ENCODE peak calls at places on chromosomes 6 and 20, in ten cellular contexts. One of them, this sample, is unnamed.

GRCh38 chr6:141451508-141452353 is 681.0 kb upstream of the GJE1 start:
- DNase-seq in lower leg skin: no peak
- DNase-seq in kidney: no peak
- DNase-seq in ovary: no peak
- DNase-seq in progenitor cell of endocrine pancreas: no peak
- DNase-seq in GM10248: no peak
- DNase-seq in left lung: no peak
- DNase-seq in AG04449: no peak
- DNase-seq in CD8-positive, alpha-beta T cell: no peak
- DNase-seq in foreskin fibroblast: peak; percentile 76
- DNase-seq in this sample: no peak

GRCh38 chr6:108592371-108593337 is 31.9 kb downstream of the FOXO3 start:
- DNase-seq in foreskin fibroblast: peak; percentile 77
- DNase-seq in CD8-positive, alpha-beta T cell: peak; percentile 53
- DNase-seq in kidney: no peak
- DNase-seq in AG04449: no peak
- DNase-seq in lower leg skin: peak; percentile 86
- DNase-seq in GM10248: no peak
- DNase-seq in progenitor cell of endocrine pancreas: no peak
- DNase-seq in left lung: no peak
- DNase-seq in ovary: no peak
- DNase-seq in this sample: no peak

GRCh38 chr6:158324136-158324535 is 11.9 kb downstream of the TULP4 start:
- DNase-seq in ovary: no peak
- DNase-seq in GM10248: no peak
- DNase-seq in foreskin fibroblast: peak; percentile 56
- DNase-seq in progenitor cell of endocrine pancreas: no peak
- DNase-seq in left lung: no peak
- DNase-seq in CD8-positive, alpha-beta T cell: no peak
- DNase-seq in lower leg skin: no peak
- DNase-seq in AG04449: no peak
- DNase-seq in kidney: no peak
- DNase-seq in this sample: no peak

GRCh38 chr6:106098383-106099234 is 12.5 kb downstream of the PRDM1 start:
- DNase-seq in foreskin fibroblast: peak; percentile 75
- DNase-seq in ovary: peak; percentile 29
- DNase-seq in left lung: no peak
- DNase-seq in lower leg skin: no peak
- DNase-seq in CD8-positive, alpha-beta T cell: peak; percentile 68
- DNase-seq in GM10248: no peak
- DNase-seq in progenitor cell of endocrine pancreas: no peak
- DNase-seq in kidney: peak; percentile 65
- DNase-seq in AG04449: no peak
- DNase-seq in this sample: no peak

GRCh38 chr20:43681468-43681942 is 14.6 kb downstream of the MYBL2 start:
- DNase-seq in left lung: peak; percentile 13
- DNase-seq in CD8-positive, alpha-beta T cell: no peak
- DNase-seq in ovary: no peak
- DNase-seq in foreskin fibroblast: no peak
- DNase-seq in AG04449: no peak
- DNase-seq in progenitor cell of endocrine pancreas: no peak
- DNase-seq in lower leg skin: no peak
- DNase-seq in kidney: no peak
- DNase-seq in GM10248: peak; percentile 31
- DNase-seq in this sample: no peak

GRCh38 chr6:158039178-158039557 is 57.5 kb downstream of the SYNJ2 start:
- DNase-seq in left lung: no peak
- DNase-seq in kidney: peak; percentile 43
- DNase-seq in progenitor cell of endocrine pancreas: no peak
- DNase-seq in AG04449: no peak
- DNase-seq in ovary: no peak
- DNase-seq in foreskin fibroblast: no peak
- DNase-seq in GM10248: no peak
- DNase-seq in CD8-positive, alpha-beta T cell: no peak
- DNase-seq in lower leg skin: peak; percentile 68
- DNase-seq in this sample: no peak

GRCh38 chr20:50580016-50580747 is 70.0 kb downstream of the PTPN1 start:
- DNase-seq in ovary: peak; percentile 60
- DNase-seq in kidney: peak; percentile 88
- DNase-seq in left lung: no peak
- DNase-seq in AG04449: no peak
- DNase-seq in CD8-positive, alpha-beta T cell: peak; percentile 53
- DNase-seq in GM10248: peak; percentile 66
- DNase-seq in foreskin fibroblast: no peak
- DNase-seq in lower leg skin: peak; percentile 92
- DNase-seq in progenitor cell of endocrine pancreas: peak; percentile 55
- DNase-seq in this sample: peak; percentile 57

GRCh38 chr6:43096451-43097097 is 20.5 kb downstream of the PTK7 start:
- DNase-seq in progenitor cell of endocrine pancreas: peak; percentile 22
- DNase-seq in AG04449: peak; percentile 88
- DNase-seq in GM10248: no peak
- DNase-seq in foreskin fibroblast: peak; percentile 83
- DNase-seq in left lung: peak; percentile 84
- DNase-seq in lower leg skin: no peak
- DNase-seq in ovary: peak; percentile 35
- DNase-seq in kidney: peak; percentile 88
- DNase-seq in CD8-positive, alpha-beta T cell: no peak
- DNase-seq in this sample: peak; percentile 12

GRCh38 chr6:53065266-53066058 is at the start of gene FBXO9:
- DNase-seq in kidney: peak; percentile 92
- DNase-seq in foreskin fibroblast: peak; percentile 40
- DNase-seq in left lung: peak; percentile 93
- DNase-seq in ovary: peak; percentile 76
- DNase-seq in AG04449: no peak
- DNase-seq in GM10248: peak; percentile 86
- DNase-seq in lower leg skin: peak; percentile 93
- DNase-seq in progenitor cell of endocrine pancreas: peak; percentile 60
- DNase-seq in CD8-positive, alpha-beta T cell: peak; percentile 77
- DNase-seq in this sample: peak; percentile 69

GRCh38 chr6:53066059-53066406 is 829 bp downstream of the FBXO9 start:
- DNase-seq in foreskin fibroblast: no peak
- DNase-seq in progenitor cell of endocrine pancreas: peak; percentile 12
- DNase-seq in AG04449: no peak
- DNase-seq in ovary: peak; percentile 51
- DNase-seq in lower leg skin: peak; percentile 90
- DNase-seq in CD8-positive, alpha-beta T cell: peak; percentile 38
- DNase-seq in left lung: peak; percentile 89
- DNase-seq in GM10248: peak; percentile 22
- DNase-seq in kidney: peak; percentile 86
- DNase-seq in this sample: no peak

GRCh38 chr6:53062369-53062639 is 2.9 kb upstream of the FBXO9 start:
- DNase-seq in AG04449: no peak
- DNase-seq in CD8-positive, alpha-beta T cell: no peak
- DNase-seq in foreskin fibroblast: no peak
- DNase-seq in progenitor cell of endocrine pancreas: no peak
- DNase-seq in kidney: no peak
- DNase-seq in GM10248: no peak
- DNase-seq in left lung: no peak
- DNase-seq in ovary: no peak
- DNase-seq in lower leg skin: no peak
- DNase-seq in this sample: no peak

GRCh38 chr6:53066874-53067273 is 1.7 kb downstream of the FBXO9 start:
- DNase-seq in CD8-positive, alpha-beta T cell: no peak
- DNase-seq in lower leg skin: no peak
- DNase-seq in progenitor cell of endocrine pancreas: no peak
- DNase-seq in foreskin fibroblast: no peak
- DNase-seq in GM10248: no peak
- DNase-seq in AG04449: no peak
- DNase-seq in kidney: no peak
- DNase-seq in ovary: no peak
- DNase-seq in left lung: no peak
- DNase-seq in this sample: no peak

GRCh38 chr6:53064726-53065265 is 408 bp upstream of the FBXO9 start:
- DNase-seq in foreskin fibroblast: peak; percentile 96
- DNase-seq in AG04449: peak; percentile 82
- DNase-seq in left lung: peak; percentile 98
- DNase-seq in kidney: peak; percentile 98
- DNase-seq in ovary: peak; percentile 95
- DNase-seq in lower leg skin: peak; percentile 99
- DNase-seq in CD8-positive, alpha-beta T cell: peak; percentile 97
- DNase-seq in GM10248: peak; percentile 92
- DNase-seq in progenitor cell of endocrine pancreas: peak; percentile 87
- DNase-seq in this sample: peak; percentile 83
- TF ChIP-seq CTCF in foreskin fibroblast: no peak
- TF ChIP-seq CTCF in AG04449: no peak
- TF ChIP-seq CTCF in left lung: no peak
- TF ChIP-seq CTCF in kidney: no peak
- TF ChIP-seq CTCF in ovary: no peak
- TF ChIP-seq CTCF in lower leg skin: no peak
- TF ChIP-seq CTCF in CD8-positive, alpha-beta T cell: no peak
- TF ChIP-seq CTCF in GM10248: no peak
- TF ChIP-seq CTCF in progenitor cell of endocrine pancreas: no peak
- TF ChIP-seq CTCF in this sample: peak; percentile 29

GRCh38 chr20:4260102-4260501 is 244.7 kb upstream of the RNF24 start:
- DNase-seq in GM10248: no peak
- DNase-seq in kidney: no peak
- DNase-seq in progenitor cell of endocrine pancreas: no peak
- DNase-seq in AG04449: no peak
- DNase-seq in CD8-positive, alpha-beta T cell: no peak
- DNase-seq in lower leg skin: no peak
- DNase-seq in foreskin fibroblast: no peak
- DNase-seq in ovary: no peak
- DNase-seq in left lung: no peak
- DNase-seq in this sample: no peak

GRCh38 chr20:4256886-4257285 is 241.5 kb upstream of the RNF24 start:
- DNase-seq in AG04449: no peak
- DNase-seq in left lung: no peak
- DNase-seq in foreskin fibroblast: no peak
- DNase-seq in ovary: no peak
- DNase-seq in lower leg skin: no peak
- DNase-seq in kidney: no peak
- DNase-seq in CD8-positive, alpha-beta T cell: no peak
- DNase-seq in progenitor cell of endocrine pancreas: no peak
- DNase-seq in GM10248: no peak
- DNase-seq in this sample: no peak

GRCh38 chr20:4263011-4263410 is 247.7 kb upstream of the RNF24 start:
- DNase-seq in progenitor cell of endocrine pancreas: no peak
- DNase-seq in ovary: no peak
- DNase-seq in lower leg skin: no peak
- DNase-seq in kidney: no peak
- DNase-seq in AG04449: no peak
- DNase-seq in left lung: no peak
- DNase-seq in CD8-positive, alpha-beta T cell: no peak
- DNase-seq in GM10248: no peak
- DNase-seq in foreskin fibroblast: no peak
- DNase-seq in this sample: no peak

GRCh38 chr20:4266183-4266582 is 250.8 kb upstream of the RNF24 start:
- DNase-seq in foreskin fibroblast: no peak
- DNase-seq in progenitor cell of endocrine pancreas: no peak
- DNase-seq in lower leg skin: no peak
- DNase-seq in kidney: no peak
- DNase-seq in GM10248: no peak
- DNase-seq in left lung: no peak
- DNase-seq in AG04449: no peak
- DNase-seq in ovary: no peak
- DNase-seq in CD8-positive, alpha-beta T cell: no peak
- DNase-seq in this sample: no peak

DNA sequence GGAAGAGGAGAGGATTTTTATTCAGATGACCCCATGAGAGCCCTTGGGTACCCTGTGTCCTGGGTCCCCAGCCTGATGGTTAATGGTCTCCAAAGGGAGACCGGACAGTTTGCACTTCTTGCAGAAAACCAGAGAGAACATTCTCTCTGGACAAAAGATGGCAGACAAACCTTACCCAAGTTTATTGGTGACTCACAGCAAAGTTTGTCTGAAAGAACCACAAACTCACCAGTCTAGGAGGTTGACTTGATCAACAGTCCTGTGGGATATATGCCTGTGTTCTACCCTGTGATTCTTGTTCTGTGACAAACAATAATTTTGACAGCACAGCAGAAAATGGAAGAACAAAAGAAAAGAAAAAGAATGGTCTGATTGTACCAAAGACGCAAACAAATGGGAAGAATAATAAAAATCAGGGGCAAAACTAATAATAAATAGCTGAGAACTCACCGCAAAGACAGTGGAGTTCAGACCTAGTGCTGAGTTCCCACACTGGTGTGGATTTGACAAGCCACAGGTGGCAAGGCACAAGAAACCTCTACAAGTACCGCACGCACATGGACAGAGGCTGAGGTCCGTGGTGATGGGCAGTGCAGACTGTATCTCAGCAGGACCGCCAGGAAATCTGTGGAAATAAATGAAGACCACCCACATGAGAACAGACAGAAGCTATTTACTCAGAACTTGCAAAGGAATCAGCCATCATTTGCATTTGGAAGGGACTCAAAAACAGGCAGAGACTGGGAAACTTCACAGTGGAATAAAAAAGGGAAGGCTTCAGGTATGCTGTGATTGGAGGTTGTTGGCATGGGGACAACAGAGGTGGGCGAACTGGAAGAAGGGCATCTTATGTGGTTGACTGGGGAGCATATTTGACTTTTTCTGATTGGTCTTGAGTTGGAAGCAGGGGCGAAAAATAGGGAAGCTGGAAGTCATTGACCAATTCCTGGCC is 246.3 kb upstream of the RNF24 start:
- DNase-seq in GM10248: no peak
- DNase-seq in lower leg skin: no peak
- DNase-seq in kidney: no peak
- DNase-seq in ovary: no peak
- DNase-seq in progenitor cell of endocrine pancreas: no peak
- DNase-seq in left lung: no peak
- DNase-seq in foreskin fibroblast: peak; percentile 41
- DNase-seq in CD8-positive, alpha-beta T cell: no peak
- DNase-seq in AG04449: peak; percentile 12
- DNase-seq in this sample: no peak
- TF ChIP-seq CTCF in GM10248: no peak
- TF ChIP-seq CTCF in lower leg skin: no peak
- TF ChIP-seq CTCF in kidney: no peak
- TF ChIP-seq CTCF in ovary: no peak
- TF ChIP-seq CTCF in progenitor cell of endocrine pancreas: no peak
- TF ChIP-seq CTCF in left lung: no peak
- TF ChIP-seq CTCF in foreskin fibroblast: peak; percentile 14
- TF ChIP-seq CTCF in CD8-positive, alpha-beta T cell: no peak
- TF ChIP-seq CTCF in AG04449: no peak
- TF ChIP-seq CTCF in this sample: no peak

GRCh38 chr6:4394786-4395185 is 259.4 kb upstream of the ECI2 start:
- DNase-seq in lower leg skin: no peak
- DNase-seq in ovary: no peak
- DNase-seq in kidney: no peak
- DNase-seq in progenitor cell of endocrine pancreas: no peak
- DNase-seq in foreskin fibroblast: no peak
- DNase-seq in CD8-positive, alpha-beta T cell: no peak
- DNase-seq in AG04449: no peak
- DNase-seq in left lung: no peak
- DNase-seq in GM10248: no peak
- DNase-seq in this sample: no peak

GRCh38 chr6:4398806-4399205 is 263.4 kb upstream of the ECI2 start:
- DNase-seq in foreskin fibroblast: no peak
- DNase-seq in progenitor cell of endocrine pancreas: no peak
- DNase-seq in AG04449: no peak
- DNase-seq in CD8-positive, alpha-beta T cell: no peak
- DNase-seq in ovary: no peak
- DNase-seq in left lung: no peak
- DNase-seq in kidney: no peak
- DNase-seq in lower leg skin: no peak
- DNase-seq in GM10248: no peak
- DNase-seq in this sample: no peak

GRCh38 chr6:4395386-4395785 is 260.0 kb upstream of the ECI2 start:
- DNase-seq in foreskin fibroblast: no peak
- DNase-seq in ovary: no peak
- DNase-seq in progenitor cell of endocrine pancreas: no peak
- DNase-seq in GM10248: no peak
- DNase-seq in lower leg skin: no peak
- DNase-seq in CD8-positive, alpha-beta T cell: no peak
- DNase-seq in kidney: no peak
- DNase-seq in left lung: no peak
- DNase-seq in AG04449: no peak
- DNase-seq in this sample: no peak

GRCh38 chr6:4397307-4397706 is 261.9 kb upstream of the ECI2 start:
- DNase-seq in lower leg skin: no peak
- DNase-seq in left lung: no peak
- DNase-seq in CD8-positive, alpha-beta T cell: no peak
- DNase-seq in ovary: no peak
- DNase-seq in AG04449: no peak
- DNase-seq in foreskin fibroblast: no peak
- DNase-seq in kidney: no peak
- DNase-seq in progenitor cell of endocrine pancreas: no peak
- DNase-seq in GM10248: no peak
- DNase-seq in this sample: no peak

GRCh38 chr6:4396032-4396431 is 260.7 kb upstream of the ECI2 start:
- DNase-seq in ovary: no peak
- DNase-seq in foreskin fibroblast: no peak
- DNase-seq in AG04449: no peak
- DNase-seq in kidney: no peak
- DNase-seq in progenitor cell of endocrine pancreas: no peak
- DNase-seq in CD8-positive, alpha-beta T cell: no peak
- DNase-seq in left lung: no peak
- DNase-seq in lower leg skin: no peak
- DNase-seq in GM10248: no peak
- DNase-seq in this sample: no peak
- TF ChIP-seq CTCF in ovary: no peak
- TF ChIP-seq CTCF in foreskin fibroblast: no peak
- TF ChIP-seq CTCF in AG04449: no peak
- TF ChIP-seq CTCF in kidney: no peak
- TF ChIP-seq CTCF in progenitor cell of endocrine pancreas: peak; percentile 17
- TF ChIP-seq CTCF in CD8-positive, alpha-beta T cell: no peak
- TF ChIP-seq CTCF in left lung: no peak
- TF ChIP-seq CTCF in lower leg skin: no peak
- TF ChIP-seq CTCF in GM10248: no peak
- TF ChIP-seq CTCF in this sample: peak; percentile 44

DNA sequence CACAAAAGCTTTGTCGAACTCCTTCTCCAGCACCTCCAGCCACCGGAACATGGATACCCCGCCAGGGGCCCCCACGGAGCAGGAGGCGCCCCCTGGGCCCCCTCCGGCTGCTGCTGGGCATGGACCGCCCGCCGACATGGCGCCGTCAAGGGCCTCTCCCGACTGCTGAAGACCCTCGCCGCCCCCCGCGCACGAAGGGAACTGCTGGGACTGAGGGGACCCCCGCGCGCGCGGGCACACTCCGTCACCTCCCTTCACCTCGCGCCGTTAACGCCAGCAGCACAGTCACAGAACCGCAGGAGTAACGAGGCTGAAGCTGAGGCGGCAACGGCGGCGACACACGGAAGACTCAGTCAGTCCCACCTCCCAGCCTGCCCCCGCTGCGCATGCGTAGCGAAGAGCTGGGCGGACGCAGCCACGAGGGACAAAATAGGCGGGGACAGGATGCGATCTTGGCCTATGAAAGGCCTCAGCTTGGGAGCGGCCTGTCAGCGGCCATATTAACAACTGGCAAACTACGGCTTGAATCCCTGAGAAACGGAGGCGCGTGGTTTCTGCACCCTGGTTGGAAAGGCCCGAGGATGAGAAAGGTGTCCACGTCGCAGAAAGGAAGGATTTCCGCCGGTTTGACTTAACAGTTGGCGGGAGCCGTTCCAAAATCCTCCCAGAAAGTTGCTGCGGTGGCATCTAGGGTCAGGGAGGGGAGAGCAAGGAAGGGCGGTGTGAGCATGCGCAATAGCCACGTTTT is at the start of gene GOPC:
- DNase-seq in ovary: peak; percentile 95
- DNase-seq in AG04449: peak; percentile 88
- DNase-seq in CD8-positive, alpha-beta T cell: peak; percentile 93
- DNase-seq in progenitor cell of endocrine pancreas: peak; percentile 88
- DNase-seq in GM10248: peak; percentile 96
- DNase-seq in kidney: peak; percentile 99
- DNase-seq in lower leg skin: peak; percentile 99
- DNase-seq in foreskin fibroblast: peak; percentile 97
- DNase-seq in left lung: peak; percentile 97
- DNase-seq in this sample: peak; percentile 79
- TF ChIP-seq CTCF in ovary: no peak
- TF ChIP-seq CTCF in AG04449: peak; percentile 42
- TF ChIP-seq CTCF in CD8-positive, alpha-beta T cell: no peak
- TF ChIP-seq CTCF in progenitor cell of endocrine pancreas: peak; percentile 56
- TF ChIP-seq CTCF in GM10248: no peak
- TF ChIP-seq CTCF in kidney: no peak
- TF ChIP-seq CTCF in lower leg skin: peak; percentile 6
- TF ChIP-seq CTCF in foreskin fibroblast: no peak
- TF ChIP-seq CTCF in left lung: no peak
- TF ChIP-seq CTCF in this sample: peak; percentile 40